ENCODE peak calls at places on chromosomes 4 and X, in eight cellular contexts. J, O, Q, D, T, P, W and B are unnamed samples.

GRCh38 chrX:24081661-24082154 is 27.0 kb downstream of the EIF2S3 start:
- DNase-seq in J (peak; percentile 67), O (peak; percentile 62), Q (peak; percentile 60), D (peak; percentile 8), T (peak; percentile 12), P (peak; percentile 55), W (no peak), B (peak; percentile 24)

GRCh38 chr4:3074846-3075651 is 568 bp downstream of the HTT start:
- DNase-seq in J (peak; percentile 77), O (peak; percentile 54), Q (peak; percentile 15), D (peak; percentile 73), T (peak; percentile 47), P (peak; percentile 17), W (no peak), B (peak; percentile 82)

GRCh38 chrX:41084044-41084359 is 1.2 kb upstream of the USP9X start:
- DNase-seq in J (no peak), O (no peak), Q (no peak), D (no peak), T (no peak), P (no peak), W (no peak), B (no peak)

GRCh38 chr4:67713531-67714247 is 12.7 kb upstream of the UBA6 start:
- DNase-seq in J (peak; percentile 80), O (peak; percentile 25), Q (no peak), D (peak; percentile 29), T (no peak), P (no peak), W (no peak), B (no peak)

GRCh38 chr4:87896020-87896621 is 63.4 kb downstream of the MEPE start:
- DNase-seq in J (peak; percentile 73), O (peak; percentile 77), Q (no peak), D (no peak), T (no peak), P (peak; percentile 9), W (peak; percentile 19), B (peak; percentile 61)

GRCh38 chr4:8279321-8280157 is 10.0 kb downstream of the HTRA3 start:
- DNase-seq in J (no peak), O (no peak), Q (no peak), D (no peak), T (no peak), P (no peak), W (no peak), B (no peak)

GRCh38 chr4:132865458-132865857 is 283.6 kb upstream of the PCDH10 start:
- DNase-seq in J (no peak), O (no peak), Q (no peak), D (no peak), T (no peak), P (no peak), W (no peak), B (no peak)

GRCh38 chr4:7070729-7071511 is 3.1 kb upstream of the GRPEL1 start:
- DNase-seq in J (peak; percentile 72), O (peak; percentile 57), Q (peak; percentile 29), D (peak; percentile 78), T (peak; percentile 77), P (peak; percentile 37), W (no peak), B (peak; percentile 75)

GRCh38 chrX:105018865-105019264 is 201.6 kb downstream of the TEX13A start:
- DNase-seq in J (no peak), O (no peak), Q (no peak), D (no peak), T (no peak), P (no peak), W (no peak), B (no peak)